ENCODE peak calls at places on chromosomes 5 and 9, in six cellular contexts. V is HCEC 1CT, P is NCI-H1092 treated with DMSO at 0.1 percent for 48 hours, Z is Right ventricle myocardium inferior, I is lower leg skin, K is GM03348. H is an unnamed sample.

GRCh38 chr5:179243333-179243732 is 101.9 kb downstream of the ADAMTS2 start:
- DNase-seq in P (no peak), K (peak), V (peak), Z (no peak), I (peak), H (no peak)

GRCh38 chr5:20335978-20336377 is 348.0 kb upstream of the CDH18 start:
- DNase-seq in K (no peak), V (no peak), I (no peak), P (no peak), Z (no peak), H (no peak)

GRCh38 chr9:126698251-126698650 is 84.5 kb downstream of the LMX1B start:
- DNase-seq in K (no peak), Z (no peak), P (no peak), I (no peak), V (no peak), H (no peak)

GRCh38 chr9:71446081-71446480 is 322.2 kb downstream of the CEMIP2 start:
- DNase-seq in V (no peak), K (no peak), Z (no peak), I (no peak), P (no peak), H (no peak)

GRCh38 chr5:123752576-123752975 is 240.6 kb downstream of the CSNK1G3 start:
- DNase-seq in K (peak), I (no peak), V (peak), Z (no peak), P (no peak), H (no peak)

GRCh38 chr9:7320139-7320538 is 479.4 kb downstream of the DMAC1 start:
- DNase-seq in V (peak), K (peak), Z (no peak), I (no peak), P (no peak), H (no peak)

GRCh38 chr9:10260501-10260900 is 352.3 kb downstream of the PTPRD start:
- DNase-seq in K (no peak), I (no peak), V (no peak), Z (no peak), P (no peak), H (no peak)

GRCh38 chr9:132697230-132697629 is 27.0 kb downstream of the GTF3C4 start:
- DNase-seq in K (no peak), P (no peak), Z (no peak), I (no peak), V (no peak), H (no peak)

GRCh38 chr5:41973887-41974286 is 48.8 kb downstream of the FBXO4 start:
- DNase-seq in Z (no peak), I (no peak), K (no peak), V (no peak), P (no peak), H (no peak)

GRCh38 chr9:135066291-135066690 is 21.2 kb upstream of the OLFM1 start:
- DNase-seq in I (no peak), Z (no peak), V (no peak), K (no peak), P (no peak), H (no peak)

GRCh38 chr5:54742417-54742889 is 224.9 kb downstream of the SNX18 start:
- DNase-seq in Z (no peak), P (no peak), I (no peak), K (peak), V (peak), H (peak)

GRCh38 chr9:133869674-133870419 is 122.3 kb downstream of the VAV2 start:
- DNase-seq in I (no peak), K (no peak), P (no peak), V (no peak), Z (no peak), H (peak)

GRCh38 chr9:36956908-36957307 is 77.2 kb downstream of the PAX5 start:
- DNase-seq in K (no peak), P (no peak), I (no peak), Z (no peak), V (no peak), H (no peak)

GRCh38 chr9:97767891-97768290 is 70.8 kb upstream of the XPA start:
- DNase-seq in V (peak), Z (no peak), K (no peak), P (no peak), I (no peak), H (no peak)

GRCh38 chr5:79235578-79236363 is at the start of gene JMY:
- DNase-seq in K (peak), P (peak), V (peak), Z (peak), I (peak), H (peak)

GRCh38 chr5:179186092-179186419 is 125.9 kb downstream of the ZNF354C start:
- DNase-seq in K (no peak), Z (peak), V (no peak), P (no peak), I (no peak), H (no peak)

GRCh38 chr9:121631115-121631514 is 20.3 kb upstream of the DAB2IP start:
- DNase-seq in I (no peak), K (no peak), P (no peak), Z (no peak), V (no peak), H (no peak)

GRCh38 chr5:75012748-75013147 is 39.6 kb downstream of the GCNT4 start:
- DNase-seq in V (no peak), P (no peak), I (no peak), K (no peak), Z (no peak), H (no peak)

GRCh38 chr9:125910286-125910685 is 163.1 kb downstream of the PBX3 start:
- DNase-seq in Z (no peak), I (no peak), P (no peak), V (no peak), K (no peak), H (no peak)

GRCh38 chr9:130689937-130690700 is 3.5 kb upstream of the EXOSC2 start:
- DNase-seq in K (peak), P (peak), Z (no peak), I (peak), V (peak), H (no peak)

GRCh38 chr5:159616967-159617366 is 286.7 kb upstream of the IL12B start:
- DNase-seq in P (no peak), V (peak), K (peak), I (no peak), Z (no peak), H (no peak)

GRCh38 chr5:65062684-65063083 is 294.0 kb downstream of the CWC27 start:
- DNase-seq in V (peak), Z (no peak), K (peak), I (peak), P (no peak), H (no peak)

GRCh38 chr9:79013715-79014610 is 557.8 kb upstream of the TLE4 start:
- DNase-seq in P (no peak), K (peak), I (no peak), V (peak), Z (no peak), H (no peak)

GRCh38 chr9:104776787-104777186 is 12.9 kb downstream of the NIPSNAP3B start:
- DNase-seq in I (no peak), V (peak), K (peak), P (no peak), Z (no peak), H (no peak)

GRCh38 chr5:127561254-127561653 is 43.8 kb downstream of the PRRC1 start:
- DNase-seq in I (no peak), Z (no peak), P (no peak), K (peak), V (peak), H (no peak)

GRCh38 chr5:127585661-127586060 is 63.2 kb upstream of the CTXN3 start:
- DNase-seq in I (no peak), P (no peak), Z (no peak), K (no peak), V (no peak), H (no peak)

GRCh38 chr5:83473344-83474169 is 2.0 kb downstream of the VCAN start:
- DNase-seq in V (peak), I (peak), Z (peak), K (peak), P (peak), H (peak)

GRCh38 chr5:53381-54174 is 38.4 kb upstream of the PLEKHG4B start:
- DNase-seq in V (no peak), Z (peak), I (no peak), P (peak), K (peak), H (no peak)

GRCh38 chr9:19020886-19021285 is 12.1 kb downstream of the SAXO1 start:
- DNase-seq in Z (no peak), V (no peak), K (no peak), I (no peak), P (no peak), H (no peak)

GRCh38 chr9:137319434-137319975 is 17.4 kb upstream of the NRARP start:
- DNase-seq in P (no peak), V (no peak), K (peak), I (peak), Z (no peak), H (no peak)

GRCh38 chr5:56319281-56320242 is 86.4 kb upstream of the ANKRD55 start:
- DNase-seq in K (peak), P (peak), Z (peak), V (peak), I (peak), H (no peak)

GRCh38 chr9:90002299-90003045 is 397.7 kb downstream of the GADD45G start:
- DNase-seq in K (no peak), V (no peak), I (no peak), Z (no peak), P (peak), H (no peak)

GRCh38 chr9:130193531-130194405 is 21.6 kb downstream of the NCS1 start:
- DNase-seq in K (no peak), I (no peak), P (peak), V (no peak), Z (no peak), H (no peak)

GRCh38 chr9:99167694-99168093 is 54.0 kb downstream of the ALG2 start:
- DNase-seq in Z (no peak), K (no peak), P (no peak), I (no peak), V (no peak), H (no peak)

GRCh38 chr9:88187631-88188030 is 49.4 kb upstream of the SPATA31C2 start:
- DNase-seq in P (no peak), K (peak), I (no peak), V (no peak), Z (no peak), H (no peak)

GRCh38 chr5:157612071-157612476 is 36.5 kb upstream of the ADAM19 start:
- DNase-seq in V (no peak), I (no peak), P (peak), K (no peak), Z (no peak), H (no peak)

GRCh38 chr5:154273028-154273617 is 82.6 kb downstream of the GALNT10 start:
- DNase-seq in V (peak), P (no peak), K (peak), I (no peak), Z (no peak), H (peak)

GRCh38 chr5:160315968-160316367 is 3.6 kb upstream of the CCNJL start:
- DNase-seq in I (no peak), V (peak), Z (no peak), P (no peak), K (no peak), H (peak)